ENCODE peak calls at places on chromosomes 3 and 15, in nine cellular contexts. H is AG08396; P is mucosa of gallbladder; G is amniotic stem cell; E is EH; J is T-helper 9 cell; L is Jurkat, Clone E6-1; D is stimulated activated naive B cell treated with anti-CD40 and anti-IgM and Interleukin-4, amounts not matched to agents 10 μg/mL and 1 μg/mL and 100 μg/mL, for 72 hours; W is NCI-H1092 treated with DMSO at 0.1 percent for 48 hours. I is an unnamed sample.

GRCh38 chr3:64806668-64807067 is 118.9 kb upstream of the ADAMTS9 start:
- DNase-seq in H (no peak), P (no peak), G (no peak), E (no peak), J (no peak), L (no peak), D (no peak), W (no peak), I (no peak)

GRCh38 chr15:59739557-59740186 is 50.6 kb upstream of the BNIP2 start:
- DNase-seq in H (no peak), P (no peak), G (no peak), E (no peak), J (no peak), L (no peak), D (no peak), W (no peak), I (no peak)

GRCh38 chr3:128996741-128997140 is 2.9 kb upstream of the CFAP92 start:
- DNase-seq in H (no peak), P (no peak), G (no peak), E (no peak), J (no peak), L (no peak), D (no peak), W (no peak), I (no peak)

GRCh38 chr15:63490345-63491034 is 13.9 kb upstream of the USP3 start:
- DNase-seq in H (no peak), P (no peak), G (no peak), E (no peak), J (no peak), L (no peak), D (no peak), W (peak), I (no peak)

GRCh38 chr3:72381584-72381983 is 466.7 kb downstream of the SHQ1 start:
- DNase-seq in H (no peak), P (no peak), G (no peak), E (no peak), J (no peak), L (no peak), D (no peak), W (no peak), I (no peak)

GRCh38 chr3:125437631-125438435 is 62.7 kb upstream of the ZNF148 start:
- DNase-seq in H (peak), P (peak), G (peak), E (peak), J (peak), L (no peak), D (peak), W (peak), I (peak)

GRCh38 chr15:55789066-55789660 is 46.2 kb upstream of the PRTG start:
- DNase-seq in H (no peak), P (no peak), G (no peak), E (peak), J (peak), L (peak), D (peak), W (no peak), I (peak)

GRCh38 chr3:9732753-9733115 is 1.2 kb downstream of the BRPF1 start:
- DNase-seq in H (peak), P (no peak), G (no peak), E (peak), J (no peak), L (no peak), D (no peak), W (no peak), I (peak)

GRCh38 chr15:31858026-31858425 is 172.3 kb upstream of the CHRNA7 start:
- DNase-seq in H (no peak), P (no peak), G (no peak), E (no peak), J (no peak), L (no peak), D (no peak), W (no peak), I (no peak)

GRCh38 chr3:190210608-190211007 is 89.9 kb upstream of the P3H2 start:
- DNase-seq in H (no peak), P (no peak), G (no peak), E (no peak), J (no peak), L (no peak), D (no peak), W (no peak), I (no peak)

GRCh38 chr3:152100491-152101086 is 168.1 kb upstream of the MBNL1 start:
- DNase-seq in H (no peak), P (peak), G (no peak), E (no peak), J (no peak), L (no peak), D (no peak), W (no peak), I (no peak)

GRCh38 chr15:90087454-90088154 is 14.7 kb downstream of the IDH2 start:
- DNase-seq in H (peak), P (no peak), G (no peak), E (peak), J (no peak), L (peak), D (no peak), W (no peak), I (no peak)

GRCh38 chr3:146416366-146416765 is 53.0 kb downstream of the PLSCR2 start:
- DNase-seq in H (no peak), P (no peak), G (no peak), E (no peak), J (no peak), L (no peak), D (no peak), W (no peak), I (no peak)

GRCh38 chr3:172034786-172035685 is 4.3 kb upstream of the FNDC3B start:
- DNase-seq in H (peak), P (peak), G (no peak), E (peak), J (no peak), L (peak), D (no peak), W (peak), I (no peak)

GRCh38 chr3:73380735-73381532 is 243.8 kb downstream of the PDZRN3 start:
- DNase-seq in H (no peak), P (no peak), G (no peak), E (no peak), J (no peak), L (no peak), D (no peak), W (no peak), I (no peak)

GRCh38 chr3:117790256-117790987 is 1080.8 kb downstream of the TUSC7 start:
- DNase-seq in H (peak), P (no peak), G (no peak), E (peak), J (no peak), L (no peak), D (no peak), W (no peak), I (no peak)

GRCh38 chr15:52143862-52144261 is 31.3 kb upstream of the BCL2L10 start:
- DNase-seq in H (peak), P (no peak), G (peak), E (peak), J (no peak), L (no peak), D (no peak), W (no peak), I (peak)

GRCh38 chr3:194386066-194386465 is 13.0 kb downstream of the GP5 start:
- DNase-seq in H (no peak), P (no peak), G (no peak), E (no peak), J (no peak), L (no peak), D (no peak), W (no peak), I (no peak)

GRCh38 chr15:67142142-67143092 is 77.0 kb downstream of the SMAD3 start:
- DNase-seq in H (peak), P (peak), G (peak), E (peak), J (no peak), L (no peak), D (no peak), W (no peak), I (peak)

GRCh38 chr3:14424711-14425573 is 22.5 kb downstream of the SLC6A6 start:
- DNase-seq in H (no peak), P (no peak), G (no peak), E (peak), J (peak), L (no peak), D (peak), W (no peak), I (no peak)

GRCh38 chr3:2837893-2838292 is 272.3 kb downstream of the IL5RA start:
- DNase-seq in H (no peak), P (no peak), G (no peak), E (no peak), J (no peak), L (no peak), D (no peak), W (no peak), I (no peak)

GRCh38 chr15:38536201-38536676 is 28.4 kb downstream of the RASGRP1 start:
- DNase-seq in H (peak), P (no peak), G (peak), E (peak), J (no peak), L (no peak), D (no peak), W (no peak), I (peak)

GRCh38 chr15:85094685-85095084 is 113.0 kb downstream of the PDE8A start:
- DNase-seq in H (peak), P (no peak), G (no peak), E (peak), J (no peak), L (no peak), D (no peak), W (no peak), I (no peak)

GRCh38 chr3:46946416-46946815 is 30.1 kb downstream of the CCDC12 start:
- DNase-seq in H (no peak), P (peak), G (no peak), E (no peak), J (no peak), L (no peak), D (no peak), W (no peak), I (no peak)

I was measured in adrenal gland.